ENCODE peak calls at places on chromosomes 2 and 18, in ten cellular contexts. D is NCI-H460; J is fibroblast of lung; B is activated naive CD8-positive, alpha-beta T cell treated with anti-CD3 and anti-CD28 coated beads, Interleukin-2, amount 10 ng/mL, durations not matched to agents 7 days and 5 days; X is HAP-1; G is A172; Q is frontal cortex; C is effector memory CD4-positive, alpha-beta T cell; N is lower lobe of right lung; S is AG20443. H is an unnamed sample.
A peak's percentile ranks its signal among the peaks of the same experiment; 100 is the strongest.

GRCh38 chr2:71609441-71609840 is 156.1 kb downstream of the DYSF start:
- DNase-seq in D (no peak), J (no peak), B (peak; percentile 12), X (no peak), G (peak; percentile 65), Q (no peak), C (no peak), N (no peak), S (no peak), H (no peak)

GRCh38 chr2:127118467-127118866 is 11.5 kb upstream of the BIN1 start:
- DNase-seq in D (no peak), J (no peak), B (no peak), X (no peak), G (no peak), Q (no peak), C (no peak), N (no peak), S (no peak), H (no peak)

GRCh38 chr18:49207373-49207772 is 253.1 kb downstream of the DYM start:
- DNase-seq in D (no peak), J (no peak), B (no peak), X (no peak), G (peak; percentile 60), Q (no peak), C (no peak), N (no peak), S (peak; percentile 9), H (no peak)

GRCh38 chr2:171318463-171318934 is 115.3 kb downstream of the METTL8 start:
- DNase-seq in D (no peak), J (peak; percentile 17), B (no peak), X (peak; percentile 40), G (no peak), Q (no peak), C (no peak), N (no peak), S (peak; percentile 21), H (peak; percentile 33)

GRCh38 chr2:199366406-199366805 is 91.3 kb downstream of the SATB2 start:
- DNase-seq in D (no peak), J (no peak), B (no peak), X (no peak), G (no peak), Q (no peak), C (no peak), N (no peak), S (no peak), H (no peak)

GRCh38 chr2:232013701-232014353 is 52.3 kb downstream of the DIS3L2 start:
- DNase-seq in D (no peak), J (peak; percentile 92), B (no peak), X (no peak), G (peak; percentile 97), Q (no peak), C (no peak), N (no peak), S (peak; percentile 68), H (no peak)

GRCh38 chr2:128494640-128495321 is 176.1 kb upstream of the HS6ST1 start:
- DNase-seq in D (no peak), J (peak; percentile 2), B (no peak), X (no peak), G (no peak), Q (no peak), C (no peak), N (no peak), S (no peak), H (no peak)

GRCh38 chr18:22676423-22676822 is 256.7 kb upstream of the RBBP8 start:
- DNase-seq in D (no peak), J (peak; percentile 32), B (no peak), X (no peak), G (no peak), Q (no peak), C (no peak), N (no peak), S (no peak), H (no peak)

H was measured in neural progenitor cell.